ENCODE peak calls at places on chromosomes 6 and 20, in five cellular contexts. S is T-helper 9 cell, C is hippocampal formation, E is lung, M is MG63. T is an unnamed sample.

GRCh38 chr20:44536139-44536538 is 14.3 kb upstream of the SERINC3 start:
- DNase-seq in S (no peak), C (no peak), E (no peak), M (no peak), T (no peak)

GRCh38 chr20:45964024-45964423 is 8.0 kb downstream of the ZNF335 start:
- DNase-seq in S (no peak), C (no peak), E (no peak), M (no peak), T (no peak)

GRCh38 chr20:38833857-38834164 is 28.3 kb downstream of the PPP1R16B start:
- DNase-seq in S (peak; percentile 26), C (no peak), E (no peak), M (no peak), T (no peak)

GRCh38 chr6:83432626-83433025 is 1.8 kb upstream of the ME1 start:
- DNase-seq in S (no peak), C (no peak), E (no peak), M (no peak), T (no peak)

GRCh38 chr6:123009101-123009500 is 13.1 kb downstream of the CLVS2 start:
- DNase-seq in S (no peak), C (no peak), E (no peak), M (no peak), T (no peak)

GRCh38 chr6:123838612-123839279 is 35.1 kb downstream of the NKAIN2 start:
- DNase-seq in S (no peak), C (no peak), E (no peak), M (no peak), T (no peak)

GRCh38 chr6:26475823-26476729 is 18.3 kb downstream of the BTN2A1 start:
- DNase-seq in S (no peak), C (no peak), E (no peak), M (peak; percentile 10), T (no peak)

GRCh38 chr6:29945421-29945820 is 3.1 kb downstream of the HLA-A start:
- DNase-seq in S (no peak), C (no peak), E (no peak), M (no peak), T (no peak)

GRCh38 chr20:50221501-50222323 is 31.1 kb downstream of the CEBPB start:
- DNase-seq in S (no peak), C (peak; percentile 23), E (peak; percentile 63), M (peak; percentile 53), T (no peak)

GRCh38 chr6:134173936-134174789 is 121.7 kb upstream of the SLC2A12 start:
- DNase-seq in S (peak; percentile 92), C (peak; percentile 78), E (peak; percentile 88), M (peak; percentile 65), T (peak; percentile 93)

GRCh38 chr6:105835373-105835772 is 250.8 kb upstream of the PRDM1 start:
- DNase-seq in S (no peak), C (no peak), E (no peak), M (peak; percentile 31), T (no peak)

GRCh38 chr6:106145741-106146227 is 59.6 kb downstream of the PRDM1 start:
- DNase-seq in S (no peak), C (no peak), E (no peak), M (no peak), T (no peak)

GRCh38 chr20:49186535-49187329 is 1.4 kb downstream of the STAU1 start:
- DNase-seq in S (peak; percentile 33), C (peak; percentile 31), E (peak; percentile 61), M (peak; percentile 49), T (peak; percentile 76)

GRCh38 chr20:11952621-11953020 is 34.9 kb downstream of the BTBD3 start:
- DNase-seq in S (no peak), C (no peak), E (no peak), M (no peak), T (no peak)

GRCh38 chr20:40771848-40772247 is 82.8 kb upstream of the MAFB start:
- DNase-seq in S (no peak), C (no peak), E (no peak), M (no peak), T (no peak)

GRCh38 chr6:43089874-43090556 is 13.9 kb downstream of the PTK7 start:
- DNase-seq in S (no peak), C (no peak), E (peak; percentile 73), M (no peak), T (no peak)

GRCh38 chr6:4582506-4582905 is 193.7 kb upstream of the CDYL start:
- DNase-seq in S (no peak), C (no peak), E (no peak), M (no peak), T (peak; percentile 5)

GRCh38 chr20:25399038-25399430 is 8.4 kb upstream of the ABHD12 start:
- DNase-seq in S (no peak), C (no peak), E (peak; percentile 31), M (no peak), T (no peak)

GRCh38 chr6:17130786-17131185 is 28.9 kb downstream of the STMND1 start:
- DNase-seq in S (no peak), C (no peak), E (no peak), M (no peak), T (no peak)

GRCh38 chr6:80197474-80197873 is 91.0 kb downstream of the BCKDHB start:
- DNase-seq in S (no peak), C (no peak), E (peak; percentile 43), M (peak; percentile 42), T (no peak)

GRCh38 chr6:12386816-12387215 is 96.7 kb downstream of the EDN1 start:
- DNase-seq in S (no peak), C (no peak), E (no peak), M (peak; percentile 52), T (no peak)

GRCh38 chr20:18857640-18858039 is 44.1 kb downstream of the SCP2D1 start:
- DNase-seq in S (no peak), C (no peak), E (no peak), M (peak; percentile 23), T (no peak)

GRCh38 chr20:8094415-8094818 is 37.6 kb upstream of the PLCB1 start:
- DNase-seq in S (no peak), C (peak; percentile 13), E (peak; percentile 68), M (peak; percentile 69), T (no peak)

GRCh38 chr6:84652356-84653026 is 111.9 kb downstream of the TBX18 start:
- DNase-seq in S (no peak), C (no peak), E (no peak), M (peak; percentile 45), T (no peak)

GRCh38 chr20:40087496-40087895 is 601.5 kb downstream of the MAFB start:
- DNase-seq in S (no peak), C (no peak), E (no peak), M (no peak), T (no peak)

GRCh38 chr20:47691632-47692031 is 93.6 kb downstream of the SULF2 start:
- DNase-seq in S (no peak), C (no peak), E (no peak), M (no peak), T (no peak)

GRCh38 chr6:146689806-146690205 is 91.0 kb downstream of the ADGB start:
- DNase-seq in S (no peak), C (no peak), E (no peak), M (no peak), T (no peak)

GRCh38 chr6:68967549-68968300 is 332.6 kb downstream of the ADGRB3 start:
- DNase-seq in S (peak; percentile 28), C (peak; percentile 19), E (peak; percentile 53), M (peak; percentile 24), T (no peak)

GRCh38 chr6:30615958-30616810 is 859 bp downstream of the PPP1R10 start:
- DNase-seq in S (no peak), C (peak; percentile 7), E (no peak), M (no peak), T (no peak)

GRCh38 chr6:52558266-52559000 is 18.4 kb downstream of the TRAM2 start:
- DNase-seq in S (no peak), C (no peak), E (no peak), M (no peak), T (no peak)

GRCh38 chr20:47286681-47287080 is 69.8 kb downstream of the ZMYND8 start:
- DNase-seq in S (no peak), C (no peak), E (no peak), M (no peak), T (no peak)

GRCh38 chr6:36633915-36634314 is 39.8 kb downstream of the SRSF3 start:
- DNase-seq in S (no peak), C (no peak), E (peak; percentile 64), M (peak; percentile 48), T (peak; percentile 86)

GRCh38 chr6:143368426-143368825 is 82.1 kb downstream of the ADAT2 start:
- DNase-seq in S (no peak), C (no peak), E (no peak), M (no peak), T (no peak)

GRCh38 chr6:85449388-85449817 is 480 bp upstream of the NT5E start:
- DNase-seq in S (no peak), C (no peak), E (no peak), M (peak; percentile 65), T (no peak)

T was measured in osteocyte.